ENCODE peak calls at places on chromosomes 16 and 17, in nine cellular contexts. E is LHCN-M2, W is DMS 273 treated with DMSO at 0.1 percent for 48 hours, B is KBM-7, L is fibroblast of pulmonary artery, Y is osteocyte, D is colonic mucosa, C is heart left ventricle, V is ovary. K is an unnamed sample.

GRCh38 chr17:48577946-48578615 is at the start of gene HOXB4:
- DNase-seq in C (peak), Y (no peak), D (peak), L (peak), W (no peak), B (peak), V (no peak), E (peak), K (no peak)

GRCh38 chr16:53183442-53183841 is 128.7 kb downstream of the CHD9 start:
- DNase-seq in W (no peak), D (no peak), Y (no peak), B (no peak), E (no peak), L (peak), C (no peak), V (no peak), K (no peak)

GRCh38 chr16:65869261-65869660 is 497.2 kb upstream of the CDH5 start:
- DNase-seq in V (no peak), B (no peak), D (no peak), E (no peak), L (no peak), W (no peak), C (no peak), Y (no peak), K (no peak)

GRCh38 chr17:81825841-81826471 is 7.1 kb downstream of the MCRIP1 start:
- DNase-seq in C (no peak), V (no peak), L (no peak), Y (no peak), D (no peak), W (no peak), B (no peak), E (no peak), K (no peak)

GRCh38 chr16:67547423-67548264 is 14.7 kb upstream of the CTCF start:
- DNase-seq in C (no peak), E (no peak), L (no peak), D (peak), W (no peak), Y (no peak), B (peak), V (peak), K (no peak)

GRCh38 chr16:88700636-88701482 is 5.3 kb downstream of the RNF166 start:
- DNase-seq in L (peak), C (peak), D (peak), E (peak), W (no peak), V (peak), Y (peak), B (peak), K (no peak)

GRCh38 chr16:50644730-50645129 is 36.4 kb downstream of the SNX20 start:
- DNase-seq in D (no peak), C (no peak), V (no peak), B (peak), W (no peak), Y (no peak), E (no peak), L (peak), K (no peak)

GRCh38 chr16:3819741-3820724 is 60.5 kb downstream of the CREBBP start:
- DNase-seq in Y (no peak), W (peak), L (peak), B (no peak), C (no peak), E (peak), D (peak), V (peak), K (no peak)

GRCh38 chr17:57781386-57782050 is 36.4 kb upstream of the CCDC182 start:
- DNase-seq in D (no peak), L (peak), B (no peak), E (no peak), C (no peak), Y (no peak), W (peak), V (no peak), K (no peak)

GRCh38 chr17:73757324-73757942 is 113.2 kb upstream of the SDK2 start:
- DNase-seq in E (no peak), V (no peak), Y (no peak), C (no peak), L (no peak), W (no peak), D (no peak), B (no peak), K (peak)

GRCh38 chr17:8964801-8965393 is 610 bp downstream of the PIK3R5 start:
- DNase-seq in Y (peak), L (no peak), E (no peak), C (peak), D (peak), V (no peak), W (no peak), B (peak), K (peak)

GRCh38 chr17:65662166-65662565 is 100.7 kb upstream of the AXIN2 start:
- DNase-seq in E (peak), L (peak), C (no peak), B (no peak), D (no peak), Y (no peak), W (no peak), V (no peak), K (no peak)

GRCh38 chr17:17666111-17666714 is 15.0 kb upstream of the RAI1 start:
- DNase-seq in D (peak), C (no peak), Y (no peak), V (no peak), B (no peak), E (peak), L (peak), W (no peak), K (no peak)

GRCh38 chr17:78258323-78259229 is 27.1 kb downstream of the TMEM235 start:
- DNase-seq in L (peak), E (no peak), D (no peak), V (peak), C (peak), W (no peak), B (peak), Y (no peak), K (no peak)

GRCh38 chr17:10739341-10739905 is 9.6 kb upstream of the TMEM220 start:
- DNase-seq in L (no peak), D (no peak), C (no peak), W (no peak), Y (peak), E (no peak), B (no peak), V (no peak), K (no peak)

GRCh38 chr16:65532218-65532617 is 410.4 kb upstream of the CDH11 start:
- DNase-seq in Y (no peak), D (no peak), V (no peak), B (no peak), C (no peak), W (no peak), L (no peak), E (no peak), K (no peak)

GRCh38 chr17:66383353-66383752 is 80.9 kb downstream of the PRKCA start:
- DNase-seq in B (no peak), V (no peak), D (no peak), Y (no peak), C (no peak), E (peak), L (peak), W (no peak), K (no peak)

GRCh38 chr16:75256871-75257343 is 5.5 kb upstream of the BCAR1 start:
- DNase-seq in Y (peak), D (no peak), W (peak), V (no peak), E (peak), C (peak), B (no peak), L (no peak), K (no peak)